ENCODE peak calls at places on chromosomes 11 and 22, in four cellular contexts. V, G, I and B are unnamed samples. For H3K9me3, the result is how much of the 10 kb centered on the place peaks cover.

GRCh38 chr11:59901306-59901705 is 22.7 kb downstream of the OOSP3 start:
- DNase-seq in I (peak), G (no peak), V (peak), B (no peak)

GRCh38 chr11:119788911-119789560 is 60.0 kb upstream of the NECTIN1 start:
- DNase-seq in I (no peak), V (no peak), G (no peak), B (no peak)

GRCh38 chr11:117809236-117810055 is 12.4 kb upstream of the DSCAML1 start:
- DNase-seq in V (peak), G (peak), I (no peak), B (peak)

GRCh38 chr11:697028-697491 is 1.4 kb downstream of the TMEM80 start:
- DNase-seq in V (no peak), I (peak), G (peak), B (peak)

GRCh38 chr11:131609921-131610320 is 239.5 kb downstream of the NTM start:
- DNase-seq in I (no peak), V (no peak), G (no peak), B (peak)

GRCh38 chr22:28112548-28113043 is 193.5 kb upstream of the PITPNB start:
- DNase-seq in I (no peak), G (peak), V (peak), B (peak)

GRCh38 chr22:27295071-27295470 is 506.5 kb downstream of the MN1 start:
- DNase-seq in V (no peak), I (no peak), G (no peak), B (no peak)

GRCh38 chr11:32573228-32573627 is 10.4 kb upstream of the EIF3M start:
- DNase-seq in I (no peak), V (no peak), G (no peak), B (no peak)

GRCh38 chr11:70033711-70034070 is 44.4 kb upstream of the ANO1 start:
- DNase-seq in G (no peak), V (no peak), I (no peak), B (no peak)

GRCh38 chr11:17751558-17751957 is 17.0 kb downstream of the KCNC1 start:
- DNase-seq in G (peak), V (no peak), I (no peak), B (no peak)

GRCh38 chr11:95245038-95245437 is 14.0 kb upstream of the SESN3 start:
- DNase-seq in V (no peak), G (peak), I (no peak), B (no peak)

GRCh38 chr11:10637629-10638028 is 55.9 kb downstream of the IRAG1 start:
- DNase-seq in V (no peak), G (no peak), I (no peak), B (no peak)

GRCh38 chr11:67409781-67410368 is 5.6 kb upstream of the CARNS1 start:
- DNase-seq in V (peak), G (no peak), I (peak), B (no peak)

GRCh38 chr11:35005156-35005780 is 88.8 kb downstream of the PDHX start:
- DNase-seq in V (no peak), G (no peak), I (peak), B (no peak)

GRCh38 chr22:16721969-16722368 is 103.2 kb downstream of the XKR3 start:
- DNase-seq in I (no peak), V (no peak), G (no peak), B (no peak)

GRCh38 chr11:77125695-77126094 is 2.4 kb upstream of the MYO7A start:
- DNase-seq in I (no peak), G (no peak), V (no peak), B (no peak)

GRCh38 chr11:2940166-2940929 is 11.1 kb upstream of the PHLDA2 start:
- DNase-seq in I (peak), G (peak), V (peak), B (no peak)

GRCh38 chr11:133386262-133386661 is 146.0 kb downstream of the OPCML start:
- DNase-seq in I (no peak), G (no peak), V (no peak), B (no peak)

GRCh38 chr11:130609121-130610035 is 160.9 kb downstream of the ADAMTS15 start:
- DNase-seq in G (no peak), V (no peak), I (no peak), B (peak)

GRCh38 chr11:129593098-129593497 is 217.4 kb downstream of the BARX2 start:
- DNase-seq in G (no peak), V (no peak), I (peak), B (no peak)

GRCh38 chr11:65404210-65404609 is 17.8 kb downstream of the FRMD8 start:
- DNase-seq in I (no peak), V (no peak), G (peak), B (no peak)

GRCh38 chr22:21450320-21450831 is 16.8 kb upstream of the TMEM191C start:
- DNase-seq in G (no peak), I (no peak), V (no peak), B (no peak)

GRCh38 chr11:106012744-106013143 is 9.3 kb downstream of the MSANTD4 start:
- DNase-seq in I (no peak), G (peak), V (no peak), B (peak)

GRCh38 chr11:17020831-17021230 is 6.6 kb upstream of the PLEKHA7 start:
- DNase-seq in V (no peak), I (no peak), G (no peak), B (no peak)

GRCh38 chr22:37161442-37161841 is 11.7 kb upstream of the IL2RB start:
- DNase-seq in V (peak), I (peak), G (peak), B (no peak)

GRCh38 chr11:47161890-47162289 is 14.8 kb downstream of the ARFGAP2 start:
- DNase-seq in I (peak), G (peak), V (no peak), B (no peak)

GRCh38 chr11:130388607-130389205 is 39.7 kb downstream of the ADAMTS8 start:
- DNase-seq in V (no peak), G (no peak), I (no peak), B (no peak)

GRCh38 chr11:112499153-112499907 is 238.7 kb upstream of the PLET1 start:
- DNase-seq in V (no peak), I (no peak), G (peak), B (no peak)

GRCh38 chr11:61893981-61894380 is 2.6 kb upstream of the FADS3 start:
- DNase-seq in I (no peak), V (no peak), G (peak), B (peak)

GRCh38 chr11:74005721-74006517 is 3.0 kb downstream of the UCP3 start:
- DNase-seq in V (no peak), I (no peak), G (no peak), B (no peak)

GRCh38 chr11:25566298-25567200 is 765.4 kb upstream of the ANO3 start:
- DNase-seq in I (no peak), V (no peak), G (no peak), B (peak)

GRCh38 chr11:110478410-110478809 is 48.7 kb downstream of the FDX1 start:
- DNase-seq in V (no peak), G (no peak), I (no peak), B (no peak)

GRCh38 chr11:47330002-47330911 is 22.2 kb downstream of the MYBPC3 start:
- DNase-seq in I (no peak), G (peak), V (no peak), B (no peak)

GRCh38 chr11:15907806-15908205 is 448.5 kb downstream of the SOX6 start:
- DNase-seq in G (no peak), I (no peak), V (no peak), B (no peak)

DNA sequence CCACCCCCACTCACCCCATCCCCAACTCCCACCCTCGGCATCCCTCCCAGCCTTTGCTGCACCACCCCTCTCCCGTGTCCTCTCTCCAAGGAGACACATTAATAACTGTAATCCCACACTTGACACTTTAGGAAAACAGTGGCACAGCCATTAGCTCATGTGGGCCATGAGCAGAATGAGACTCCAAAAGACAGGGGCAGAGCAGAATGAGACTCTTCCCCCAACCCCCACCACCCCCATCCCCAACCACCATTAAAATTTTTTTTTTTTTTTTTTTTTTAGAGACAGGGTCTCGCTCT is 6.2 kb upstream of the SLCO2B1 start:
- DNase-seq in G (no peak), I (no peak), V (no peak), B (no peak)
- TF ChIP-seq CTCF in G (no peak), I (no peak), V (no peak), B (no peak)

GRCh38 chr11:124122123-124122522 is 6.9 kb downstream of the VWA5A start:
- DNase-seq in V (no peak), I (no peak), G (no peak), B (no peak)
- H2AFZ ChIP-seq in V (no peak), I (no peak), G (no peak), B (no peak)

GRCh38 chr22:47281126-47282106 is 519.0 kb downstream of the TBC1D22A start:
- DNase-seq in V (no peak), I (no peak), G (peak), B (no peak)

GRCh38 chr22:47284360-47284759 is 521.9 kb downstream of the TBC1D22A start:
- DNase-seq in I (no peak), G (peak), V (no peak), B (no peak)

GRCh38 chr22:47283616-47284270 is 521.3 kb downstream of the TBC1D22A start:
- DNase-seq in V (no peak), G (no peak), I (no peak), B (no peak)

GRCh38 chr22:47282366-47282765 is 519.9 kb downstream of the TBC1D22A start:
- DNase-seq in G (peak), V (no peak), I (no peak), B (no peak)

GRCh38 chr22:47282851-47283250 is 520.4 kb downstream of the TBC1D22A start:
- DNase-seq in V (no peak), I (no peak), G (peak), B (no peak)
- H3K9me3 ChIP-seq in V (under half), I (under half), G (under half), B (under half)

GRCh38 chr22:45010532-45010900 is 711 bp upstream of the PHF21B start:
- DNase-seq in V (no peak), I (peak), G (no peak), B (no peak)

GRCh38 chr22:45007247-45007945 is 2.4 kb downstream of the PHF21B start:
- DNase-seq in I (no peak), G (peak), V (no peak), B (peak)

GRCh38 chr22:45008853-45009751 is 703 bp downstream of the PHF21B start:
- DNase-seq in G (peak), V (no peak), I (no peak), B (no peak)

GRCh38 chr22:45007946-45008852 is 1.6 kb downstream of the PHF21B start:
- DNase-seq in V (no peak), G (no peak), I (no peak), B (peak)

GRCh38 chr22:45009881-45010531 is at the start of gene PHF21B:
- DNase-seq in V (no peak), I (no peak), G (peak), B (peak)
- TF ChIP-seq CTCF in V (no peak), I (no peak), G (no peak), B (no peak)

GRCh38 chr22:29311468-29312217 is 3.9 kb downstream of the RASL10A start:
- DNase-seq in G (peak), I (no peak), V (no peak), B (no peak)
- H2AFZ ChIP-seq in G (peak), I (no peak), V (no peak), B (no peak)

GRCh38 chr22:49216579-49216978 is 611.1 kb downstream of the BRD1 start:
- DNase-seq in G (no peak), I (no peak), V (no peak), B (no peak)

GRCh38 chr22:49214976-49215375 is 612.7 kb downstream of the BRD1 start:
- DNase-seq in G (no peak), I (no peak), V (no peak), B (no peak)

GRCh38 chr22:49218142-49218541 is 609.5 kb downstream of the BRD1 start:
- DNase-seq in V (no peak), I (no peak), G (no peak), B (no peak)

GRCh38 chr22:49213731-49214352 is 613.8 kb downstream of the BRD1 start:
- DNase-seq in I (no peak), V (no peak), G (peak), B (no peak)

GRCh38 chr22:49215840-49216239 is 611.8 kb downstream of the BRD1 start:
- DNase-seq in V (no peak), G (peak), I (no peak), B (no peak)
- H3K9me3 ChIP-seq in V (under half), G (under half), I (under half), B (under half)